ENCODE peak calls at places on chromosomes 16 and 17, in five cellular contexts. L is CD8-positive, alpha-beta T cell; G is IMR-90; C is HFFc6; T is non-pigmented ciliary epithelial cell. D is an unnamed sample.

GRCh38 chr16:7512503-7512902 is 179.9 kb downstream of the RBFOX1 start:
- DNase-seq in L (no peak), G (no peak), C (no peak), T (no peak), D (no peak)

GRCh38 chr16:2520784-2521577 is 810 bp downstream of the AMDHD2 start:
- DNase-seq in L (peak; percentile 66), G (no peak), C (no peak), T (no peak), D (no peak)

GRCh38 chr17:57957120-57957850 is 2.1 kb upstream of the CUEDC1 start:
- DNase-seq in L (no peak), G (no peak), C (no peak), T (no peak), D (no peak)

GRCh38 chr17:61485067-61485775 is 33.0 kb downstream of the TBX4 start:
- DNase-seq in L (no peak), G (peak; percentile 45), C (no peak), T (no peak), D (peak; percentile 19)

GRCh38 chr16:67100569-67101300 is 9.0 kb upstream of the PHAF1 start:
- DNase-seq in L (no peak), G (peak; percentile 56), C (peak; percentile 48), T (no peak), D (peak; percentile 10)

GRCh38 chr17:43829738-43830137 is 3.2 kb downstream of the MPP3 start:
- DNase-seq in L (no peak), G (no peak), C (no peak), T (no peak), D (no peak)

GRCh38 chr17:62064029-62064790 is 868 bp downstream of the MED13 start:
- DNase-seq in L (no peak), G (peak; percentile 18), C (no peak), T (no peak), D (peak; percentile 32)

GRCh38 chr17:43710101-43710500 is 48.4 kb upstream of the MEOX1 start:
- DNase-seq in L (no peak), G (no peak), C (no peak), T (no peak), D (no peak)

GRCh38 chr17:11948791-11949190 is 48.5 kb downstream of the ZNF18 start:
- DNase-seq in L (no peak), G (peak; percentile 86), C (peak; percentile 67), T (peak; percentile 15), D (peak; percentile 84)

GRCh38 chr16:31083981-31084380 is 4.8 kb downstream of the PRSS53 start:
- DNase-seq in L (no peak), G (no peak), C (no peak), T (no peak), D (no peak)

GRCh38 chr17:56499799-56500388 is 93.6 kb upstream of the NOG start:
- DNase-seq in L (peak; percentile 11), G (peak; percentile 37), C (peak; percentile 21), T (no peak), D (peak; percentile 4)

GRCh38 chr16:75250089-75250808 is 1.2 kb downstream of the BCAR1 start:
- DNase-seq in L (no peak), G (no peak), C (no peak), T (no peak), D (no peak)

GRCh38 chr16:813204-813915 is 12.8 kb upstream of the GNG13 start:
- DNase-seq in L (peak; percentile 61), G (peak; percentile 8), C (peak; percentile 11), T (no peak), D (no peak)

GRCh38 chr16:23435500-23435899 is 17.5 kb downstream of the COG7 start:
- DNase-seq in L (peak; percentile 68), G (peak; percentile 48), C (peak; percentile 29), T (no peak), D (no peak)